ENCODE peak calls at places on chromosomes 2 and 18, in six cellular contexts. D is K562, F is HepG2, C is A549, Z is HEK293T, Q is IMR-90. W is an unnamed sample.

GRCh38 chr18:30177056-30177455 is 865.5 kb downstream of the DSC3 start:
- DNase-seq in Q (no peak), F (no peak), D (no peak), C (no peak), Z (no peak), W (no peak)

GRCh38 chr2:24833821-24834732 is 40.9 kb downstream of the CENPO start:
- DNase-seq in Q (no peak), C (no peak), Z (no peak), F (no peak), D (no peak), W (no peak)

GRCh38 chr2:148979919-148980277 is 58.6 kb upstream of the LYPD6B start:
- DNase-seq in C (no peak), D (no peak), Z (no peak), F (no peak), Q (no peak), W (no peak)

GRCh38 chr2:190415794-190416729 is 7.9 kb downstream of the MFSD6 start:
- DNase-seq in D (no peak), F (no peak), Q (no peak), C (no peak), Z (no peak), W (no peak)

GRCh38 chr2:230930149-230930780 is 5.2 kb upstream of the GPR55 start:
- DNase-seq in Z (no peak), Q (no peak), D (no peak), C (no peak), F (no peak), W (no peak)

GRCh38 chr18:30248061-30248460 is 794.5 kb downstream of the DSC3 start:
- DNase-seq in C (no peak), Q (no peak), D (no peak), F (no peak), Z (no peak), W (no peak)

GRCh38 chr2:228725031-228725430 is 543.5 kb upstream of the SPHKAP start:
- DNase-seq in D (no peak), C (no peak), F (no peak), Q (no peak), Z (no peak), W (no peak)

GRCh38 chr2:207149253-207150213 is 16.2 kb downstream of the KLF7 start:
- DNase-seq in C (no peak), D (no peak), Z (no peak), Q (peak; percentile 50), F (no peak), W (no peak)

GRCh38 chr2:208134928-208135586 is 5.4 kb upstream of the CRYGC start:
- DNase-seq in Q (no peak), Z (no peak), C (no peak), F (peak; percentile 33), D (no peak), W (no peak)

GRCh38 chr2:196459539-196459938 is 180.0 kb upstream of the CCDC150 start:
- DNase-seq in D (peak; percentile 6), Z (no peak), Q (peak; percentile 55), C (no peak), F (no peak), W (no peak)

GRCh38 chr18:57792741-57793629 is 10.1 kb downstream of the ATP8B1 start:
- DNase-seq in C (no peak), Z (no peak), D (no peak), F (no peak), Q (no peak), W (no peak)

GRCh38 chr2:190767821-190768220 is 112.8 kb upstream of the GLS start:
- DNase-seq in Q (no peak), Z (no peak), D (no peak), F (no peak), C (no peak), W (no peak)

GRCh38 chr2:28292491-28292890 is 100.2 kb upstream of the FOSL2 start:
- DNase-seq in Z (no peak), F (no peak), Q (peak; percentile 70), C (no peak), D (no peak), W (no peak)

GRCh38 chr2:210007895-210008294 is 5.5 kb downstream of the RPE start:
- DNase-seq in Q (peak; percentile 10), Z (no peak), F (no peak), C (no peak), D (no peak), W (no peak)

GRCh38 chr18:44677933-44678332 is 2.8 kb upstream of the SETBP1 start:
- DNase-seq in Q (no peak), C (no peak), F (no peak), D (no peak), Z (no peak), W (no peak)

GRCh38 chr2:71880846-71881610 is 266.6 kb downstream of the CYP26B1 start:
- DNase-seq in Q (peak; percentile 72), C (peak; percentile 47), Z (no peak), F (peak; percentile 13), D (peak; percentile 35), W (no peak)

GRCh38 chr2:188570365-188570764 is 278.7 kb downstream of the GULP1 start:
- DNase-seq in F (no peak), D (no peak), Z (no peak), C (no peak), Q (peak; percentile 20), W (no peak)

GRCh38 chr18:75229437-75229836 is 18.8 kb downstream of the TSHZ1 start:
- DNase-seq in Z (no peak), C (no peak), D (no peak), Q (no peak), F (no peak), W (no peak)

GRCh38 chr2:180692322-180692721 is 288.1 kb upstream of the UBE2E3 start:
- DNase-seq in D (no peak), Q (no peak), C (no peak), Z (no peak), F (no peak), W (no peak)

DNA sequence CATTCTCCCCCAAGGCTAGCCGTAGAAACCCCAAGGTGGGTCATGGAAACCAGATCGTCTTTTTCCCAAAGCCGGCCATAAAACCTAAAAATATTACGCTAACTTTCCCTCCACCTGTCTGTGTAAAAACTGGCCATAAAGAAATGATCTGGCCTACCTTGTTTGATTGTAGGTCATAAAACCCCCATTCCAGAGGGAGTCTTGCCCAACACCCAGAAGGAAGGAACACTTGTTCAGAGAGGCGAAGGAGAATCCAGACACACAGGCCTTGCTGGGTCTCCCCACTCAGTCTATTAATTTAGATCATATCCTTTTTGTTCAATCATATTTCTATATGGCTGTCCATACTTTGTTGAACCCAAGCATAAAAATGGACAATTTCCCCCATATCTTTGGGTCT is 344.7 kb downstream of the HRH4 start:
- DNase-seq in Q (no peak), F (no peak), Z (no peak), D (no peak), C (no peak), W (no peak)
- TF ChIP-seq BHLHE40 in Q (no peak), F (no peak), Z (no peak), D (no peak), C (no peak), W (no peak)

GRCh38 chr18:26336572-26336971 is 110.3 kb downstream of the TAF4B start:
- DNase-seq in Q (no peak), D (no peak), C (no peak), F (no peak), Z (no peak), W (no peak)

GRCh38 chr18:26332991-26333390 is 106.7 kb downstream of the TAF4B start:
- DNase-seq in Q (no peak), C (no peak), Z (no peak), F (no peak), D (no peak), W (no peak)

DNA sequence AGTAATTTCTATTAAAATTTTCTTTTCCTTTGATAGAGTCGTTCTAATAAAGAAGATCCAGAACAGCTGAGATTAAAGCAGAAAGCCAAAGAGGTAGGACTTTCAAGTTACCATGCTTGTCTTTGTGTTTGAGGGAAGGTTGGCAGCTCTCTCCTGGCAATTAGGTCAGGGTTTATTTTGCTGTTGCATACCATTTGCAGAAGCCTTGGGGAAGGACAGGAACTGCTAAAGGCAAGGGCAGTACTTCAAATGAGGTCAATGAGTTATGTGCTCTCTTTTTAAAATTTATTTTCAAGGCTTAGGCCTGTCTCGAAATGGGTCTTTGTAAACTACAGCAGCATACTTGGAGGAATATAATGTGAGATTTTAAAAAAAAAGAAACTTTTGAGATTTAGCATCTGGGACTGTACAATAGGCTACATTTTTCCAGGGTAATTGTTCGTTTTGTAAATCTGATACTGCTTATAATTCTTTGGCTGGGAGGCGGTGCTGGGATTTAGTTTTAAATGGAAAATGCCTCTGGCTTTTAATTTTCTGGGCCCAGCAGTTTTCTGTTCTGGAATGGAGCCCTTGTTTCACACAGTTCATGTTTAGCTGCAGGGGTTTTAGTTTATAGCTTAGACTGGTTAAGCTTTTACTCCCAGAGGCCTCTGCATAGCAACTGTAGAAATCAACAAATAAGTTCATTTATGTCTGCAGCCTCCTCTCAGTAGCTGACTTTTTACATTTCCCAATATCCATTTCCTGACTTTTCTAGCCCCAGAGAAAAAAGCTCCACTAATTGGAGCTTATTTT is 109.1 kb downstream of the TAF4B start:
- DNase-seq in Z (no peak), Q (no peak), C (no peak), D (no peak), F (no peak), W (no peak)
- TF ChIP-seq BHLHE40 in Z (no peak), Q (no peak), C (no peak), D (no peak), F (no peak), W (no peak)

DNA sequence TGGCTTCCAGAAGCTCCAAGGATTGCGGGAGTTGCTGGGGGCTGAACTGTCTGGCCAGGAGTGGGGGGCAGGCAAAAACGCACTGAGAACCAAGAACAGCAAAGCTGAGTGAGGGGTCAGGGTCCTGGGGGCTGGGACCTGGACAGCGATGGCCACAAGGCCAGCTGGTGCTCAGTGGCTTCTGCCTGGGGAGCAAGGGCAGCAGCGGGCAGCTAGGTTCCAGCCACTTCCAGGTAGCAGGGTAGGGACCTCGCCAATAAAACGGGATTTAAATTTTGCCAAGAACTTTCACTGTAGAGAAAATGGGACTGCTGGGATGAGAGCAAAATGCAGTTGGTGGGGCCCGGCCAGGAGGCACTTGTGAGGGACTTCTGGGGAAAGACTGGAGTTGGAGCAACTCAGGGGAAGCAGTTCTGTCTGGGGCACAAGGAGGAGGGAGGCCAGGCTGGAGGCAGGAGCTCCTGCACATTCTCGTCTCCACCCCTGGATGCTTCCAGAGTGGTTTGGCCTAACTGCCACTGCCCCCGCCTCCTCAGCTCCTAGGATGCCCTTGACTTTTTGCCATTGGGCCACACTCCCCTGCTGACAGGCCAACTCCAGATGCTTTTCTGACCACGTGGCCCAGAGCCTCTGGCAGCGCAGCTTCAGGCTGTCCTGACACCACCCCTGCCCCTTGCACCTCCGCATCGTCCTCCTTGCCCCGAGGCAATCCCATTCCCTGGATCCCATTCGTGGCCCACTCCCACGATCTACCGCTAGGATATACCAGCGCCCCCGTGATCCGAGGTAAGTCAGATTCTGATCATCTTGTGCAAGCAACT is 5.5 kb upstream of the CCDC74A start:
- DNase-seq in Z (no peak), Q (no peak), C (no peak), D (no peak), F (no peak), W (no peak)
- TF ChIP-seq BHLHE40 in Z (no peak), Q (no peak), C (no peak), D (no peak), F (no peak), W (no peak)

DNA sequence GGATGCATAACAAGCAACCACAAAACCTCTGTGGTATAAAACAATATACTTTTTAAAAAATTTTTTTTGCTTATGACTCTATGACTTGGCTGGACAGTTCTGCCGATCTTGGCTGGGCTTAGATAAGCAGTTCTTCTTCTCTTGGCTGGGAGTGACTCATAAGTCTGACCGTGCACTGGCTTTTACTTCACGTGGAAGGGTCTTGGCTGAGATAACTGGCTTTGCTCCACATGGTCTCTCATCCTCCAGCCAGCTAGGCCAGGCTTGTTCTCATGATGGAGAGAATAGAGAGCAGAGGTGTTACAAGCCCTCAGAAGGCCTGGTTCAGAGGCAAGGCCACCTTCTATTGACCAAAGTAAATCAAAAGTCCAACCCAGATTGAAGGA is 178.9 kb upstream of the SERPINE2 start:
- DNase-seq in Q (peak; percentile 90), D (no peak), Z (no peak), F (no peak), C (no peak), W (no peak)
- TF ChIP-seq BHLHE40 in Q (peak; percentile 88), D (peak; percentile 27), Z (no peak), F (no peak), C (no peak), W (no peak)